ENCODE peak calls at places on chromosome 6, in five cellular contexts. F, K, O, G and D are unnamed samples.

GRCh38 chr6:52076791-52077179 is 10.6 kb downstream of the PKHD1 start:
- DNase-seq in F (no peak), K (no peak), O (no peak), G (no peak), D (no peak)

GRCh38 chr6:15073344-15073789 is 172.5 kb upstream of the JARID2 start:
- DNase-seq in F (no peak), K (no peak), O (no peak), G (peak; percentile 98), D (no peak)

GRCh38 chr6:148309301-148309700 is 33.3 kb upstream of the SASH1 start:
- DNase-seq in F (no peak), K (no peak), O (no peak), G (no peak), D (no peak)

GRCh38 chr6:147564556-147564955 is 56.1 kb downstream of the SAMD5 start:
- DNase-seq in F (no peak), K (no peak), O (no peak), G (no peak), D (no peak)

GRCh38 chr6:99545442-99545841 is 23.0 kb downstream of the CCNC start:
- DNase-seq in F (no peak), K (no peak), O (no peak), G (no peak), D (no peak)

GRCh38 chr6:30340589-30341054 is 4.3 kb upstream of the RPP21 start:
- DNase-seq in F (no peak), K (no peak), O (no peak), G (peak; percentile 23), D (no peak)

GRCh38 chr6:42211726-42212125 is 5.9 kb downstream of the MRPS10 start:
- DNase-seq in F (no peak), K (no peak), O (no peak), G (no peak), D (no peak)

GRCh38 chr6:35019831-35020230 is 121.3 kb downstream of the TCP11 start:
- DNase-seq in F (no peak), K (no peak), O (no peak), G (no peak), D (no peak)

GRCh38 chr6:156423829-156424228 is 353.3 kb upstream of the ARID1B start:
- DNase-seq in F (no peak), K (no peak), O (no peak), G (no peak), D (no peak)

GRCh38 chr6:21616005-21616404 is 22.5 kb downstream of the SOX4 start:
- DNase-seq in F (no peak), K (no peak), O (no peak), G (no peak), D (no peak)

GRCh38 chr6:46749731-46750130 is 3.0 kb downstream of the ANKRD66 start:
- DNase-seq in F (no peak), K (no peak), O (no peak), G (no peak), D (no peak)

GRCh38 chr6:10073326-10073725 is 341.5 kb downstream of the TFAP2A start:
- DNase-seq in F (no peak), K (no peak), O (no peak), G (no peak), D (no peak)

GRCh38 chr6:140061422-140062041 is 687.1 kb upstream of the CITED2 start:
- DNase-seq in F (no peak), K (no peak), O (no peak), G (no peak), D (no peak)

GRCh38 chr6:124009372-124009765 is 205.7 kb downstream of the NKAIN2 start:
- DNase-seq in F (no peak), K (no peak), O (no peak), G (no peak), D (no peak)

GRCh38 chr6:87572031-87572430 is 17.8 kb downstream of the RARS2 start:
- DNase-seq in F (no peak), K (no peak), O (no peak), G (no peak), D (no peak)

GRCh38 chr6:137839076-137839475 is 28.0 kb upstream of the TNFAIP3 start:
- DNase-seq in F (no peak), K (no peak), O (no peak), G (no peak), D (no peak)

GRCh38 chr6:147716434-147716833 is 207.9 kb downstream of the SAMD5 start:
- DNase-seq in F (no peak), K (no peak), O (no peak), G (no peak), D (no peak)